ENCODE peak calls at places on chromosome 9, in ten cellular contexts. O is heart left ventricle, E is heart right ventricle, W is astrocyte, Y is psoas muscle, L is lung, C is left ventricle myocardium inferior, K is OCI-LY7, Q is upper lobe of right lung, Z is tibial nerve. X is an unnamed sample. For H3K4me1, the result is how much of the 10 kb centered on the place peaks cover.

GRCh38 chr9:110919609-110920008 is 118.7 kb downstream of the LPAR1 start:
- DNase-seq in Y (no peak), Q (no peak), K (no peak), C (no peak), E (peak), L (no peak), Z (no peak), O (no peak), W (peak), X (no peak)

GRCh38 chr9:109535365-109535764 is 37.3 kb upstream of the PTPN3 start:
- DNase-seq in C (no peak), O (no peak), Z (no peak), L (no peak), Y (no peak), W (no peak), Q (no peak), K (no peak), E (no peak), X (no peak)

GRCh38 chr9:35367451-35367850 is 122.5 kb upstream of the RUSC2 start:
- DNase-seq in O (no peak), Q (no peak), Y (no peak), C (no peak), E (no peak), K (no peak), W (peak), Z (no peak), L (no peak), X (no peak)

GRCh38 chr9:72949918-72950325 is 2.9 kb downstream of the ALDH1A1 start:
- DNase-seq in Z (no peak), C (no peak), Y (no peak), L (no peak), Q (no peak), O (no peak), K (no peak), E (no peak), W (no peak), X (no peak)

GRCh38 chr9:93536167-93536566 is 40.2 kb upstream of the PHF2 start:
- DNase-seq in Z (no peak), Q (no peak), E (no peak), K (no peak), L (no peak), Y (no peak), O (no peak), W (no peak), C (no peak), X (no peak)

GRCh38 chr9:81372628-81373191 is 316.6 kb downstream of the TLE1 start:
- DNase-seq in K (no peak), L (no peak), O (peak), C (peak), Z (no peak), E (peak), Y (peak), W (peak), Q (no peak), X (no peak)

GRCh38 chr9:100455470-100455869 is 17.5 kb upstream of the TMEFF1 start:
- DNase-seq in Z (no peak), W (peak), C (no peak), E (no peak), Y (no peak), O (no peak), Q (no peak), K (no peak), L (no peak), X (no peak)

GRCh38 chr9:17018001-17018491 is 116.8 kb upstream of the CNTLN start:
- DNase-seq in C (peak), L (no peak), K (no peak), W (peak), E (peak), Z (peak), O (peak), Y (peak), Q (no peak), X (peak)

GRCh38 chr9:129164246-129164930 is 13.7 kb downstream of the IER5L start:
- DNase-seq in E (peak), Y (peak), L (no peak), W (peak), K (no peak), Q (no peak), Z (no peak), C (no peak), O (peak), X (peak)

GRCh38 chr9:109861918-109862317 is 81.9 kb downstream of the PALM2AKAP2 start:
- DNase-seq in L (no peak), Y (no peak), E (no peak), K (no peak), C (no peak), W (no peak), O (no peak), Q (no peak), Z (no peak), X (no peak)

GRCh38 chr9:14203366-14204056 is 110.4 kb downstream of the NFIB start:
- DNase-seq in O (peak), Z (no peak), Q (peak), C (peak), K (no peak), L (peak), W (peak), Y (peak), E (peak), X (peak)

GRCh38 chr9:18393340-18394130 is 80.4 kb upstream of the ADAMTSL1 start:
- DNase-seq in Q (no peak), O (no peak), Y (no peak), C (no peak), K (no peak), W (peak), Z (peak), L (peak), E (peak), X (peak)

GRCh38 chr9:109590945-109591344 is 92.8 kb upstream of the PTPN3 start:
- DNase-seq in K (no peak), W (peak), O (peak), L (no peak), C (peak), Y (no peak), E (peak), Z (no peak), Q (no peak), X (no peak)

GRCh38 chr9:79969866-79970265 is 398.1 kb downstream of the TLE4 start:
- DNase-seq in O (no peak), Z (no peak), Q (no peak), W (no peak), K (no peak), C (no peak), L (no peak), E (no peak), Y (no peak), X (no peak)

GRCh38 chr9:105722099-105722498 is 27.8 kb downstream of the TMEM38B start:
- DNase-seq in K (no peak), O (no peak), Q (no peak), W (no peak), Z (no peak), Y (no peak), C (no peak), E (no peak), L (no peak), X (no peak)

GRCh38 chr9:471320-471719 is 256.7 kb downstream of the DOCK8 start:
- DNase-seq in K (no peak), Z (no peak), O (no peak), W (no peak), Q (no peak), C (no peak), Y (no peak), E (no peak), L (no peak), X (no peak)

GRCh38 chr9:131609116-131609830 is 64.0 kb downstream of the PRRT1B start:
- DNase-seq in C (peak), O (peak), Z (peak), E (peak), Y (peak), Q (no peak), W (peak), L (no peak), K (no peak), X (peak)

GRCh38 chr9:26326473-26327044 is 566.0 kb downstream of the CAAP1 start:
- DNase-seq in K (peak), Z (no peak), E (peak), L (no peak), Q (no peak), Y (no peak), W (peak), O (no peak), C (no peak), X (no peak)

GRCh38 chr9:91089405-91090131 is 272.1 kb downstream of the AUH start:
- DNase-seq in Y (no peak), L (no peak), W (peak), Z (no peak), O (no peak), E (peak), Q (no peak), K (peak), C (no peak), X (no peak)

GRCh38 chr9:131650254-131650653 is 89.6 kb downstream of the RAPGEF1 start:
- DNase-seq in O (peak), E (no peak), Z (no peak), L (peak), Y (peak), W (peak), K (no peak), C (no peak), Q (no peak), X (no peak)

GRCh38 chr9:21685502-21685901 is 116.9 kb upstream of the MTAP start:
- DNase-seq in O (no peak), Z (no peak), K (no peak), Q (no peak), L (no peak), Y (no peak), E (no peak), W (no peak), C (no peak), X (no peak)
- H3K4me1 ChIP-seq in O (under half), Z (under half), K (under half), Q (under half), L (under half), Y (under half), E (under half), W (half or more), C (under half), X (under half)

GRCh38 chr9:121840838-121841760 is 189.7 kb downstream of the DAB2IP start:
- DNase-seq in Q (peak), C (no peak), Y (no peak), L (no peak), E (no peak), W (no peak), O (no peak), K (peak), Z (no peak), X (no peak)

GRCh38 chr9:121836382-121836885 is 185.0 kb downstream of the DAB2IP start:
- DNase-seq in E (no peak), Y (no peak), O (no peak), K (no peak), W (no peak), L (no peak), C (no peak), Z (no peak), Q (no peak), X (no peak)

GRCh38 chr9:121837113-121838010 is 185.9 kb downstream of the DAB2IP start:
- DNase-seq in Z (no peak), W (no peak), L (no peak), O (peak), C (peak), K (no peak), Y (no peak), E (peak), Q (peak), X (peak)

GRCh38 chr9:121839726-121840500 is 188.5 kb downstream of the DAB2IP start:
- DNase-seq in C (no peak), Y (no peak), K (no peak), W (no peak), L (no peak), O (no peak), Q (peak), E (no peak), Z (no peak), X (no peak)

GRCh38 chr9:121838757-121839669 is 187.6 kb downstream of the DAB2IP start:
- DNase-seq in K (peak), L (no peak), Z (no peak), E (no peak), Q (peak), O (no peak), Y (no peak), C (no peak), W (no peak), X (peak)
- TF ChIP-seq CTCF in K (peak), L (no peak), Z (no peak), E (no peak), Q (no peak), O (no peak), Y (no peak), C (no peak), W (no peak), X (no peak)

GRCh38 chr9:70480405-70480980 is 66.0 kb upstream of the KLF9 start:
- DNase-seq in O (peak), K (no peak), Z (peak), Q (peak), Y (peak), E (peak), C (peak), W (peak), L (peak), X (peak)

GRCh38 chr9:70479880-70480291 is 65.4 kb upstream of the KLF9 start:
- DNase-seq in O (peak), Z (no peak), L (no peak), W (peak), Y (peak), K (no peak), Q (no peak), C (no peak), E (no peak), X (peak)

GRCh38 chr9:70477146-70477745 is 62.8 kb upstream of the KLF9 start:
- DNase-seq in Q (no peak), W (peak), K (no peak), O (no peak), L (no peak), C (no peak), Z (no peak), Y (no peak), E (no peak), X (no peak)

GRCh38 chr9:70478963-70479641 is 64.6 kb upstream of the KLF9 start:
- DNase-seq in Q (no peak), L (peak), Z (peak), O (no peak), C (no peak), Y (peak), W (no peak), K (no peak), E (no peak), X (no peak)

GRCh38 chr9:70477907-70478480 is 63.5 kb upstream of the KLF9 start:
- DNase-seq in O (no peak), L (peak), Y (no peak), Q (no peak), Z (no peak), E (no peak), C (no peak), W (no peak), K (no peak), X (no peak)
- H3K4me1 ChIP-seq in O (half or more), L (under half), Y (half or more), Q (half or more), Z (half or more), E (half or more), C (half or more), W (under half), K (under half), X (under half)

GRCh38 chr9:37034320-37034937 is 361 bp upstream of the PAX5 start:
- DNase-seq in Q (no peak), K (peak), Z (no peak), Y (no peak), C (no peak), E (no peak), W (no peak), O (no peak), L (no peak), X (no peak)
- TF ChIP-seq CTCF in Q (no peak), K (peak), Z (no peak), Y (no peak), C (no peak), E (no peak), W (no peak), O (no peak), L (no peak), X (no peak)

GRCh38 chr9:97985058-97985861 is 2.1 kb downstream of the ANP32B start:
- DNase-seq in Y (no peak), Z (no peak), Q (no peak), K (peak), W (no peak), L (no peak), C (no peak), E (no peak), O (no peak), X (peak)
- H3K4me1 ChIP-seq in Y (half or more), Z (under half), Q (under half), K (half or more), W (under half), L (under half), C (half or more), E (half or more), O (half or more), X (under half)

DNA sequence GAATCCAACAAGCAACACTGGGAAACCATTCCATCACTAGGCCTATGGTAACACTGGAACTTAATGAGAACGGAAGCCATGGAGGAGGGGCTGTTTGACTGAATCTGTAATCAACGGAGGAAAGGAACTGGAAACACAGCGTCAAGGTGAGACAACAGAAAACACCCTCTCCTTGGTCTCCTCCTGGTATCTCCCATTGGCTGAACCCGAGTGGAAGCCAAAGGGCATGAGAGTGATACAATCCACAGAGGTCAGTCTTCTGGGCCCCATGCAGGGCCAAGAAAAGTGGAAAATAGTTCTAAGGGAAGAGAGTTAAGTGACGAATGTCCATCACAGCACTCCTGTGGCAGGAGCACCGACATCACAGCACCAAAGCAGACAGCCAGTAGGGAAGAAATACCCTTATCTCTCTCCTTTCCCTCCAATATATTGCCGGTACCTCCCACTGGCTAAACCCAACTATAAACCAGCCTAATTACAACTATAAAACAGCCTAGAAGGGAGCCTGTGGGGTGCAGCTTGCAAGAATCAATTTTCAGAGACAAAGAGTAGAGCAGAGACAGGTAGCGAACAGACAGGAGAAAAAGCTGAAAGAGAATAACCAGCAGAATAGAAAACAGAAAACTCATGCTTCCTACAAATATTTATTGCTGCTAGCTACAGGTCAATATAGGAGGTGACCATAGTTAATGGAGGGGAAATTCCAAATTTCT is 107.4 kb upstream of the IFNE start:
- DNase-seq in L (no peak), Z (no peak), Q (no peak), K (no peak), C (no peak), W (no peak), Y (no peak), O (no peak), E (no peak), X (no peak)
- TF ChIP-seq CTCF in L (no peak), Z (no peak), Q (no peak), K (no peak), C (no peak), W (no peak), Y (no peak), O (no peak), E (no peak), X (no peak)

GRCh38 chr9:137461316-137461662 is 2.2 kb upstream of the NSMF start:
- DNase-seq in E (peak), C (no peak), W (no peak), K (no peak), O (peak), Q (no peak), L (no peak), Z (no peak), Y (no peak), X (no peak)

GRCh38 chr9:137459601-137460362 is 648 bp upstream of the NSMF start:
- DNase-seq in K (no peak), Q (no peak), E (no peak), O (peak), L (no peak), W (no peak), Y (no peak), C (no peak), Z (no peak), X (peak)

GRCh38 chr9:137459147-137459600 is at the start of gene NSMF:
- DNase-seq in E (peak), O (peak), L (peak), Q (peak), Y (peak), W (peak), C (peak), Z (peak), K (peak), X (peak)

GRCh38 chr9:137461663-137462395 is 2.7 kb upstream of the NSMF start:
- DNase-seq in Y (peak), E (no peak), Q (peak), Z (no peak), L (peak), W (no peak), K (peak), C (no peak), O (peak), X (peak)

DNA sequence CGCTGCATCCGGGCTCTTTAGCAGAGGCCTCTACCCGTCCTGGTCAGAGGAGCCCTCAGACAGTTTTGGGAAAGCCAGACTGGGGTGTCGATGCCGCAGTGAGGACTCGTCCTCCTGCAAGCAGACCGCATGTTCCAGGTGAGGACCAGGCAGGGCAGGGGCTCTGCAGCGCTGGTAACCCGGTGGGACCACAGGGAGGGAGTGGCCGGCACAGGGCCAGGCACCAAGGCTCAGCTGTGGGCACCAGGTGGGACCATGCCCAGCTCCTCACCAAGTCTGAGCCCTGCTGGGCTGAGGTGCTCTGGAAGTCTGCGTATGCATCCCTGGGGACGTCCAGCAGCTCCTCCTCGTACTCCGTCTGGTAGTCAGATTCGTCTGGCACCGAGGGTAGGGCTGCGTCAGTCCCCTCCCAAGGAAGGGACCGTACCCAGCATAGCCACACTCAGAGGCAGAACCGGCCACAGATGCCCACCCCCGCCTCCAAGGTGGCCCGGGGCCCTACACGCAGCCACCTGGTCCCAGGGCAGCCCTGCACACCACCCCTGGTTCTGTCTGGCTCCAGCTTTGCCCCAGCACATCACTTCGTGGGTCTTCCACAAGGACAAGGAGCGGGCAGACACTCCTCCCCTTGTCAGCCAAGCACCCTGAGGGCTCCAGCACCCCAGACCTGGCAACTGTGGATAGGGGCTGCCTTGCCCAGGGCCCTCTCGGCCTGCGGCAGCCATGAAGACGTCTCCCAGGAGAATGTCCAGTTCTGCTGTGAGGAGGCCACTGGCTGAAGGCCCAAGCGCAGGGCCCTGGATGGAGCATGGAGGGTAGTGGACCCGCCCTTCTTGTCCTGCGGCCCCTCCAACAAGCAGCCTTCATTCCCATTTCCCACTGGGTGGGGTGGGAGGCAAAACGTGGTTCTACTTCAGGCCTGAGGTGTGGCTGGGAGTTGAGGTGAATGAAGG is 1.5 kb upstream of the NSMF start:
- DNase-seq in C (no peak), L (no peak), O (peak), Y (peak), E (peak), W (no peak), K (no peak), Z (no peak), Q (peak), X (peak)
- H3K4me1 ChIP-seq in C (under half), L (under half), O (under half), Y (under half), E (under half), W (under half), K (under half), Z (under half), Q (under half), X (under half)

DNA sequence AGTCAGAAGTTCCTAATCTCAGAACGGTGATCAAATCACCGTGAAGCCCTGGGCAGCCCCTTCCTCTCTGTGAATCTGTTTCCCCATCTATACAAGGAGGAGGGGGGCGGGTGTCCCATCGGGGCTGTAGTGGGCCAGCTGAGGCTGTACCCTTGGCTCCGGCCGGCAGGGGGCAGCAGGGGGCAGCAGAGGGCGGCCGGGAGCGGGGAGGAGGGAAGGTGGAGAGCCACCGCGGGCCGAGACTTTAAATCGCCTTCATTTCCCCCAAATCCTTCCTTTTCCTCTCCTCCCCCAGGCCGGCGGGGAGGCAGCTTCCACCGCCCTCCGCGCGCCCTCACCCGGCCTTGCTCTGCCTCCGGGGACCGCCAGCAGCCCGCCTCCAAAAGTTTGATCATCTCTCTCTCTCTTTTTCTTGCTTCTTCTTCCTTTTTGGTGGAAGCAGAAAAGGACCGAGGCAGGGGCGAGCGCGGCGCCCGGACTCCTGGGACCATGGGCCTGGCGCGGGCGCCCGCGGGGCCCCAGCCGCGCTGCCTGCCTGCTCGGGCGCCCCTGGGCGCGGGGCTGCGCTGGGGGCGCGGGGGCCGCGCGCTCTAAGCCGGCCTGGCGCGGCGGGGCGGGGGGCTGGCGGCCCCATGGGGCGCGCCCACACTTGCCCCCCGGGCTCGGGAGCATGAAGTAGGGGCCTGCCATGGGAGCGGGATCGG is at the start of gene COL27A1:
- DNase-seq in K (peak), Z (peak), W (peak), Q (peak), Y (peak), L (peak), E (peak), C (peak), O (peak), X (peak)
- TF ChIP-seq CTCF in K (peak), Z (peak), W (peak), Q (peak), Y (peak), L (peak), E (peak), C (peak), O (peak), X (peak)

X was measured in ovary.